ENCODE peak calls at places on chromosome 20, in six cellular contexts. M is IMR-90, K is K562, F is A549, V is GM12878, O is HepG2. W is an unnamed sample.

GRCh38 chr20:32595143-32595542 is 10.0 kb upstream of the NOL4L start:
- DNase-seq in M (no peak), F (no peak), O (no peak), K (no peak), V (no peak), W (no peak)

GRCh38 chr20:45983279-45983743 is 11.3 kb upstream of the ZNF335 start:
- DNase-seq in O (no peak), M (no peak), K (peak; percentile 35), V (no peak), F (no peak), W (no peak)

GRCh38 chr20:40493551-40493950 is 195.5 kb downstream of the MAFB start:
- DNase-seq in K (no peak), V (no peak), M (no peak), F (no peak), O (no peak), W (no peak)

GRCh38 chr20:25549866-25550477 is 35.4 kb downstream of the NINL start:
- DNase-seq in F (no peak), O (peak; percentile 74), M (peak; percentile 79), K (no peak), V (no peak), W (no peak)

GRCh38 chr20:37622728-37623127 is 71.1 kb upstream of the CTNNBL1 start:
- DNase-seq in O (no peak), M (no peak), F (no peak), V (no peak), K (no peak), W (no peak)

GRCh38 chr20:48705208-48706115 is 122.3 kb downstream of the PREX1 start:
- DNase-seq in F (no peak), K (no peak), V (no peak), M (no peak), O (no peak), W (no peak)

GRCh38 chr20:57451759-57452661 is 60.8 kb downstream of the RBM38 start:
- DNase-seq in M (no peak), O (no peak), F (no peak), V (no peak), K (peak; percentile 77), W (no peak)

GRCh38 chr20:50600281-50600895 is 90.2 kb downstream of the PTPN1 start:
- DNase-seq in V (no peak), K (no peak), F (no peak), O (no peak), M (no peak), W (no peak)

GRCh38 chr20:38999965-39000910 is 38.1 kb downstream of the DHX35 start:
- DNase-seq in O (peak; percentile 82), M (no peak), K (no peak), F (no peak), V (no peak), W (no peak)

GRCh38 chr20:6868864-6869263 is 101.4 kb downstream of the BMP2 start:
- DNase-seq in F (no peak), O (no peak), V (no peak), K (no peak), M (no peak), W (no peak)

GRCh38 chr20:17421493-17421892 is 109.7 kb downstream of the BFSP1 start:
- DNase-seq in O (no peak), V (no peak), F (no peak), K (no peak), M (no peak), W (no peak)

GRCh38 chr20:44435630-44436335 is 39.9 kb upstream of the TTPAL start:
- DNase-seq in O (peak; percentile 90), F (peak; percentile 52), K (no peak), V (no peak), M (no peak), W (no peak)

GRCh38 chr20:48999890-49000870 is 45.9 kb upstream of the CSE1L start:
- DNase-seq in V (no peak), F (no peak), M (no peak), K (no peak), O (peak; percentile 52), W (no peak)

GRCh38 chr20:25177890-25178321 is 17.6 kb upstream of the ENTPD6 start:
- DNase-seq in O (no peak), K (no peak), M (no peak), V (no peak), F (no peak), W (no peak)

GRCh38 chr20:47701612-47702011 is 83.7 kb downstream of the SULF2 start:
- DNase-seq in K (no peak), F (no peak), O (no peak), V (no peak), M (no peak), W (no peak)

GRCh38 chr20:47699804-47700203 is 85.5 kb downstream of the SULF2 start:
- DNase-seq in K (no peak), F (no peak), V (no peak), O (no peak), M (no peak), W (no peak)

GRCh38 chr20:47703748-47704147 is 81.5 kb downstream of the SULF2 start:
- DNase-seq in K (no peak), F (no peak), M (no peak), O (no peak), V (no peak), W (no peak)

GRCh38 chr20:47698142-47698541 is 87.1 kb downstream of the SULF2 start:
- DNase-seq in F (no peak), K (peak; percentile 31), O (no peak), V (no peak), M (no peak), W (no peak)

GRCh38 chr20:47700327-47700726 is 85.0 kb downstream of the SULF2 start:
- DNase-seq in F (no peak), M (no peak), O (no peak), K (no peak), V (no peak), W (no peak)
- TF ChIP-seq BHLHE40 in F (no peak), M (no peak), O (no peak), K (no peak), V (no peak), W (no peak)

GRCh38 chr20:14604143-14604542 is 266.7 kb upstream of the FLRT3 start:
- DNase-seq in F (no peak), V (no peak), M (no peak), O (no peak), K (no peak), W (no peak)
- TF ChIP-seq BHLHE40 in F (no peak), V (no peak), M (no peak), O (no peak), K (no peak), W (no peak)

DNA sequence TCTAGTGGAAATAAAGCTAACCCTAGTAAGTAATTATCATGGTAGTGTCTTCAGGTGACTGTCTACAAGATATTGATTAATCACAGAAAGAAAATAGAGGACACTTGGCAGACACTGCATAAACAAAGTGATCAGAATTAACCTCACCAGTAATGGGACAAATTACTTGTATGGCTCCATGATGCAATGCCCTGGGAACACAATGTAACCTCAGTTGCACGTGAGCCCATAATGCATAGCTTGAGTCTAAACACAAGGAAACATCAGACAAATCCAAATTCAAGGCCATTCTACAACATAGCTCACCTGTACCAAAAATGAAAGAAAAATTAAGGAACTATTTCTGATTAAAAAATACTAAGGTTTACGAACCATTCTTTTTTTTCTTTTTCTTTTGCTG is 92.4 kb upstream of the SSTR4 start:
- DNase-seq in K (no peak), M (no peak), F (no peak), V (no peak), O (no peak), W (no peak)
- TF ChIP-seq BHLHE40 in K (peak; percentile 15), M (no peak), F (no peak), V (no peak), O (no peak), W (no peak)

GRCh38 chr20:2752631-2753455 is 47.6 kb downstream of the CPXM1 start:
- DNase-seq in K (peak; percentile 70), M (peak; percentile 30), F (peak; percentile 75), O (peak; percentile 58), V (no peak), W (peak; percentile 58)
- TF ChIP-seq BHLHE40 in K (no peak), M (no peak), F (no peak), O (no peak), V (no peak), W (no peak)

GRCh38 chr20:63061051-63061531 is 54.3 kb upstream of the BHLHE23 start:
- DNase-seq in M (no peak), F (no peak), K (no peak), V (no peak), O (no peak), W (no peak)
- TF ChIP-seq BHLHE40 in M (no peak), F (no peak), K (no peak), V (no peak), O (no peak), W (no peak)

DNA sequence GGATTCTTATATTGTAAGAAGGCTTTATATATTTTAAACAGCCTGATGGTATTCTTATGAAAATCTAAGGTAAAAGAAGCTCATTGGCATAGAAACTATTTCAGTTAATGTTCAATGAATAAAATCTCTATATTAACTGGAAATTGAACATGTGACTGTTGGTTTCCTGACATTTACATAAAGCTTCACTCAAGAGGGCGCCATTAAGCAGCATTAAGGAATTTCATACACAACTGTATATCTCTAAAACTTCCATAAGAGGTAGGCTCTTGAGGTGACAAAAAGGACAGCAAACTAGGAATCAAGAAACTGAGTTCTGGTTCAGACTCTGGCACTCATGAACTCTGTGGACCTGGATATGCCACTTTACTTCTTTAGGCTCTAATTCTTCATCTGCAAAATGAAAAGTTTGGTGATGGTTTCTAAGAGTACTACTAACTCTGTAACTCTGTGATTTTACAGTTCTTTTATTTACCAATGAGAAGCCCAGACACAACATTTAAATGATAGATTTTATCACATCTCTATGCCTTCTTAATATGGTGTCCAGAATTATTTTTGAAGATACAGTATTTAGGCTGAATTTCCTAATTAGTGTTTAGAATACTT is 147.5 kb downstream of the FLRT3 start:
- DNase-seq in O (peak; percentile 30), M (peak; percentile 62), V (no peak), K (no peak), F (peak; percentile 69), W (no peak)
- TF ChIP-seq BHLHE40 in O (no peak), M (no peak), V (no peak), K (no peak), F (no peak), W (no peak)

GRCh38 chr20:1449370-1449769 is 17.3 kb downstream of the NSFL1C start:
- DNase-seq in F (no peak), K (no peak), O (no peak), M (no peak), V (no peak), W (no peak)
- TF ChIP-seq BHLHE40 in F (no peak), K (no peak), O (no peak), M (no peak), V (no peak), W (no peak)

GRCh38 chr20:3000852-3001523 is 42.4 kb upstream of the GNRH2 start:
- DNase-seq in M (peak; percentile 75), O (no peak), V (no peak), F (peak; percentile 80), K (peak; percentile 23), W (peak; percentile 61)

GRCh38 chr20:2993250-2993649 is 50.2 kb upstream of the GNRH2 start:
- DNase-seq in V (no peak), K (no peak), F (no peak), O (no peak), M (no peak), W (no peak)

GRCh38 chr20:3003416-3003815 is 40.0 kb upstream of the GNRH2 start:
- DNase-seq in V (no peak), F (no peak), M (no peak), K (no peak), O (peak; percentile 74), W (no peak)

GRCh38 chr20:2995796-2996195 is 47.6 kb upstream of the GNRH2 start:
- DNase-seq in F (no peak), O (no peak), V (no peak), K (no peak), M (no peak), W (no peak)

GRCh38 chr20:2998728-2999127 is 44.7 kb upstream of the GNRH2 start:
- DNase-seq in V (no peak), K (no peak), M (no peak), F (no peak), O (no peak), W (no peak)
- TF ChIP-seq BHLHE40 in V (no peak), K (no peak), M (no peak), F (no peak), O (no peak), W (no peak)